ENCODE peak calls at places on chromosome 14, in nine cellular contexts. L, I, W, F, R, N, Y, T and O are unnamed samples.

GRCh38 chr14:95993768-95994592 is 45.2 kb upstream of the C14orf132 start:
- DNase-seq in L (peak; percentile 47), I (peak; percentile 23), W (peak; percentile 49), F (peak; percentile 43), R (peak; percentile 92), N (peak; percentile 76), Y (peak; percentile 80), T (peak; percentile 78), O (peak; percentile 91)

GRCh38 chr14:93905623-93906022 is 21.5 kb upstream of the FAM181A start:
- DNase-seq in L (no peak), I (no peak), W (peak; percentile 13), F (no peak), R (no peak), N (no peak), Y (no peak), T (peak; percentile 34), O (no peak)

GRCh38 chr14:31457665-31458659 is 656 bp upstream of the DTD2 start:
- DNase-seq in L (no peak), I (no peak), W (no peak), F (no peak), R (no peak), N (no peak), Y (no peak), T (peak; percentile 26), O (peak; percentile 4)

GRCh38 chr14:76293923-76294322 is 82.0 kb upstream of the ESRRB start:
- DNase-seq in L (no peak), I (no peak), W (no peak), F (no peak), R (no peak), N (no peak), Y (no peak), T (peak; percentile 61), O (no peak)

GRCh38 chr14:34781242-34781641 is 66.8 kb upstream of the CFL2 start:
- DNase-seq in L (no peak), I (no peak), W (peak; percentile 69), F (no peak), R (no peak), N (peak; percentile 93), Y (no peak), T (no peak), O (no peak)

GRCh38 chr14:22180045-22180444 is 409.0 kb downstream of the DAD1 start:
- DNase-seq in L (no peak), I (no peak), W (no peak), F (no peak), R (peak; percentile 48), N (no peak), Y (no peak), T (no peak), O (peak; percentile 54)

GRCh38 chr14:57833304-57833703 is 32.6 kb downstream of the SLC35F4 start:
- DNase-seq in L (no peak), I (no peak), W (peak; percentile 100), F (peak; percentile 96), R (no peak), N (peak; percentile 97), Y (no peak), T (peak; percentile 25), O (no peak)

GRCh38 chr14:101068958-101069549 is 165.5 kb upstream of the RTL1 start:
- DNase-seq in L (no peak), I (no peak), W (no peak), F (no peak), R (no peak), N (no peak), Y (no peak), T (no peak), O (no peak)

GRCh38 chr14:72740966-72741835 is 152.7 kb downstream of the DPF3 start:
- DNase-seq in L (no peak), I (no peak), W (no peak), F (no peak), R (no peak), N (no peak), Y (no peak), T (no peak), O (no peak)

GRCh38 chr14:72742682-72743195 is 151.2 kb downstream of the DPF3 start:
- DNase-seq in L (no peak), I (no peak), W (no peak), F (no peak), R (no peak), N (no peak), Y (no peak), T (no peak), O (no peak)

GRCh38 chr14:72740504-72740961 is 153.4 kb downstream of the DPF3 start:
- DNase-seq in L (no peak), I (no peak), W (no peak), F (no peak), R (no peak), N (no peak), Y (no peak), T (no peak), O (no peak)

GRCh38 chr14:72743626-72744025 is 150.3 kb downstream of the DPF3 start:
- DNase-seq in L (no peak), I (no peak), W (no peak), F (no peak), R (no peak), N (peak; percentile 18), Y (no peak), T (no peak), O (no peak)

GRCh38 chr14:72741836-72742681 is 151.8 kb downstream of the DPF3 start:
- DNase-seq in L (peak; percentile 86), I (no peak), W (no peak), F (no peak), R (peak; percentile 21), N (no peak), Y (no peak), T (no peak), O (peak; percentile 19)
- TF ChIP-seq EZH2phosphoT487 in L (no peak), I (no peak), W (no peak), F (no peak), R (no peak), N (no peak), Y (no peak), T (no peak), O (no peak)

DNA sequence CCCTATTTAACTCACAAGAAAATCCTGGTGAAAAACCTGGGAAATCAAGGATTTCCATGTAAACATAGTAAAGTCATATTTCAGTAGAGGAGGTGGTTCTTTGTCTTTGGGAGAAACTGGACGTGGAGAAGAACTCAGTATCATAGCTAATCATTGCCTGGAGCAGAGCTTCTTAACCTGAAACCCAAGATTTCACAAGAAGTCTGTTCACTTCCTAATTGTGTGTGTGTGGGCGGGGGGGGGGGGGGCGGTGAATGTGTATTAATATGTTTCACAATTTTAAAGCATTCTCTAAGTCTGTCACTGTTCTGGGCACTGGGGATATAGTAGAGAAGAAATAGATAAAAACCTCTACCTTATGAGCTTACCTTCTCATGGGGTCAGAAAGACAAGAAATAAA is 96.7 kb upstream of the PPP4R3A start:
- DNase-seq in L (no peak), I (no peak), W (no peak), F (no peak), R (no peak), N (peak; percentile 58), Y (no peak), T (no peak), O (no peak)
- H3K4me3 ChIP-seq in L (no peak overlapping the region), I (no peak overlapping the region), W (no peak overlapping the region), F (no peak overlapping the region), R (no peak overlapping the region), N (no peak overlapping the region), Y (no peak overlapping the region), T (no peak overlapping the region), O (no peak overlapping the region)

GRCh38 chr14:68145539-68145938 is 326.0 kb downstream of the RAD51B start:
- DNase-seq in L (no peak), I (no peak), W (no peak), F (no peak), R (no peak), N (peak; percentile 53), Y (no peak), T (no peak), O (no peak)

GRCh38 chr14:68143341-68143807 is 323.8 kb downstream of the RAD51B start:
- DNase-seq in L (no peak), I (no peak), W (peak; percentile 28), F (no peak), R (no peak), N (peak; percentile 74), Y (no peak), T (peak; percentile 27), O (no peak)

GRCh38 chr14:68145036-68145435 is 325.5 kb downstream of the RAD51B start:
- DNase-seq in L (no peak), I (no peak), W (no peak), F (no peak), R (no peak), N (no peak), Y (no peak), T (no peak), O (no peak)

GRCh38 chr14:68141531-68142088 is 322.0 kb downstream of the RAD51B start:
- DNase-seq in L (no peak), I (no peak), W (peak; percentile 73), F (peak; percentile 60), R (no peak), N (peak; percentile 54), Y (no peak), T (peak; percentile 39), O (no peak)

DNA sequence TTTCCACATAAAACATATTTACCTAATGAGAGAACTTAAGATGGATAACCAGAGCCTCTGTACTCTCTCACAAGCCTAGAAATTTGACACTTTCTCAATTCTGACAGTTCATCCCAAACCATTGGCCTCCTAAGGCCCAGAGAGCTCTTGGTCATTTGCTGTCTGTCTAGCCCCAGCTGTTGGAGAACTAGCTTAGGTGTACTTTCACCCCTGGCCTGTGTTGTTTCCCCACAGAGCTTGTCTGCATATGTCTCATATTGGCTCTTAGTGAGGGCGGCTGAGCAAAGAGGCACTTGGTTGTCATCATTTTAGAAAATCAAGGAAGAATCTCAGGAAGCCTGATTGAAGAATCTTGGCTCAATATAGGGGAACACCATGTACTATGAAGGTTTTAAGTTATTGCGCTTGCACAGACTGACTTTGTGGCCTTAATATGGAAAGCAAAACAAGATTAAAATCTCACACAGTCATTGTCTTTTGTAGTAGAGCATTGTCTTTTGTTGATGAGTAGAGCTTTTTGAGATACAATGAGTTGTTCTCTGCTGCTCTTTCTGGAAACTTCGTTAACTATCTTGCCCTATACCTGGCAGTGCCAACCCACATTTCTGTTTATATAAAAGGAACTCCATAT is 324.6 kb downstream of the RAD51B start:
- DNase-seq in L (no peak), I (no peak), W (no peak), F (no peak), R (no peak), N (peak; percentile 38), Y (no peak), T (peak; percentile 64), O (no peak)
- TF ChIP-seq EZH2phosphoT487 in L (no peak), I (no peak), W (no peak), F (no peak), R (no peak), N (no peak), Y (no peak), T (no peak), O (no peak)

GRCh38 chr14:91280129-91280528 is 35.6 kb upstream of the GPR68 start:
- DNase-seq in L (no peak), I (no peak), W (no peak), F (no peak), R (no peak), N (no peak), Y (peak; percentile 83), T (no peak), O (no peak)

GRCh38 chr14:91279354-91279753 is 34.9 kb upstream of the GPR68 start:
- DNase-seq in L (peak; percentile 62), I (no peak), W (no peak), F (no peak), R (no peak), N (no peak), Y (no peak), T (no peak), O (no peak)

GRCh38 chr14:91281346-91281745 is 36.8 kb upstream of the GPR68 start:
- DNase-seq in L (no peak), I (no peak), W (peak; percentile 91), F (no peak), R (no peak), N (peak; percentile 76), Y (no peak), T (no peak), O (no peak)

GRCh38 chr14:91277546-91278382 is 33.3 kb upstream of the GPR68 start:
- DNase-seq in L (no peak), I (no peak), W (no peak), F (no peak), R (no peak), N (no peak), Y (no peak), T (no peak), O (no peak)

DNA sequence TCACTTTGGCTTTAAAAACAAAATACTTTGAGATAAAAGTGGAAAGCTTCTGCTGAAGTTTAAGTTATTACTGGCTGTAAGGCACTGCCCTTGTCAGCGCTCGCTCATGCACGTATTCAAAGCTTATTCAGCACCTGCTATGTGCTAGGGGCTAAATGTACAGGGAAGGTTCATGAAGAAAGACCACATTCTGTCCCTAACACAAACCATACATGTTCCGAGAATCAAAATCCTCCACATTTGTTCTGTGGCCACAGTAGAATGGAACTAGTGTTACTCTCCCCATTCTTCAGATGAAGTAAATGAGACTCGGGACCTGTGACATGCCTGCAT is 33.8 kb upstream of the GPR68 start:
- DNase-seq in L (no peak), I (no peak), W (no peak), F (no peak), R (no peak), N (no peak), Y (peak; percentile 59), T (no peak), O (no peak)
- H3K4me3 ChIP-seq in L (no peak overlapping the region), I (no peak overlapping the region), W (no peak overlapping the region), F (no peak overlapping the region), R (no peak overlapping the region), N (no peak overlapping the region), Y (no peak overlapping the region), T (no peak overlapping the region), O (no peak overlapping the region)